ENCODE peak calls at places on chromosomes 11 and 22, in nine cellular contexts. V, D, B, P, Y, U, R, C and K are unnamed samples.

GRCh38 chr22:23912293-23912903 is 18.2 kb downstream of the MIF start:
- DNase-seq in P (no peak), U (no peak), R (no peak), C (no peak), D (no peak), B (no peak), V (no peak), Y (no peak), K (no peak)

GRCh38 chr22:48982321-48982905 is 845.3 kb downstream of the BRD1 start:
- DNase-seq in B (no peak), U (no peak), R (no peak), P (no peak), C (no peak), V (no peak), Y (no peak), D (no peak), K (no peak)

GRCh38 chr11:31060880-31061279 is 308.7 kb downstream of the DCDC1 start:
- DNase-seq in Y (no peak), D (no peak), B (peak), U (no peak), R (no peak), P (no peak), V (no peak), C (peak), K (no peak)

GRCh38 chr11:88359529-88359928 is 22.0 kb upstream of the CTSC start:
- DNase-seq in P (no peak), U (no peak), D (peak), Y (no peak), R (no peak), B (no peak), V (no peak), C (no peak), K (no peak)

GRCh38 chr11:121692236-121692635 is 239.5 kb upstream of the SORL1-AS1 start:
- DNase-seq in C (no peak), B (no peak), V (no peak), U (no peak), D (no peak), P (no peak), R (no peak), Y (no peak), K (no peak)

GRCh38 chr22:31212783-31213626 is 907 bp downstream of the LIMK2 start:
- DNase-seq in P (no peak), U (no peak), B (no peak), R (no peak), D (no peak), V (no peak), Y (no peak), C (no peak), K (no peak)

GRCh38 chr11:76597533-76598425 is 72.8 kb downstream of the LRRC32 start:
- DNase-seq in P (no peak), B (no peak), R (peak), D (no peak), U (no peak), Y (no peak), V (no peak), C (no peak), K (no peak)

GRCh38 chr11:77121096-77121640 is 6.9 kb upstream of the MYO7A start:
- DNase-seq in V (no peak), R (no peak), Y (no peak), B (no peak), D (no peak), U (no peak), P (no peak), C (no peak), K (no peak)

GRCh38 chr11:39367526-39367925 is 2091.9 kb downstream of the LRRC4C start:
- DNase-seq in V (no peak), P (no peak), U (no peak), D (no peak), R (no peak), B (no peak), Y (no peak), C (no peak), K (no peak)

GRCh38 chr22:44427506-44428470 is 70.2 kb downstream of the RTL6 start:
- DNase-seq in C (no peak), Y (no peak), U (no peak), P (no peak), R (no peak), D (no peak), B (no peak), V (no peak), K (no peak)

GRCh38 chr11:13140873-13141655 is 131.9 kb downstream of the RASSF10 start:
- DNase-seq in V (no peak), Y (no peak), P (no peak), R (no peak), C (peak), U (no peak), D (no peak), B (no peak), K (no peak)

GRCh38 chr11:34214961-34215805 is 109.8 kb downstream of the NAT10 start:
- DNase-seq in B (no peak), R (no peak), D (no peak), V (no peak), U (no peak), P (no peak), Y (no peak), C (peak), K (peak)

GRCh38 chr22:27154717-27155116 is 497.3 kb downstream of the MIAT start:
- DNase-seq in P (no peak), B (no peak), D (no peak), U (no peak), C (no peak), R (peak), V (no peak), Y (no peak), K (no peak)

GRCh38 chr22:44369916-44370804 is 57.4 kb upstream of the SHISAL1 start:
- DNase-seq in B (no peak), V (no peak), P (no peak), C (peak), R (no peak), Y (no peak), U (no peak), D (no peak), K (no peak)

GRCh38 chr11:116287866-116288265 is 484.9 kb downstream of the BUD13 start:
- DNase-seq in C (no peak), V (no peak), P (no peak), U (no peak), R (no peak), B (no peak), Y (no peak), D (no peak), K (no peak)

GRCh38 chr11:124825876-124826275 is 25.7 kb upstream of the MSANTD2 start:
- DNase-seq in P (no peak), C (no peak), B (no peak), Y (no peak), V (no peak), U (no peak), R (no peak), D (no peak), K (no peak)